ENCODE peak calls at places on chromosomes 3 and 15, in five cellular contexts. N is suprapubic skin; W is breast epithelium; A is CD4-positive, CD25-positive, alpha-beta regulatory T cell; Z is HepG2. D is an unnamed sample.
A peak's percentile ranks its signal among the peaks of the same experiment; 100 is the strongest.

GRCh38 chr3:32460031-32460749 is 42.5 kb downstream of the CMTM6 start:
- DNase-seq in N (no peak), W (no peak), A (peak; percentile 93), Z (no peak), D (no peak)

GRCh38 chr15:85035980-85036379 is 54.3 kb downstream of the PDE8A start:
- DNase-seq in N (no peak), W (no peak), A (no peak), Z (no peak), D (no peak)

GRCh38 chr3:196192036-196193001 is 18.9 kb downstream of the ZDHHC19 start:
- DNase-seq in N (no peak), W (no peak), A (peak; percentile 53), Z (peak; percentile 35), D (no peak)

GRCh38 chr15:89177633-89178306 is 43.6 kb downstream of the RLBP1 start:
- DNase-seq in N (no peak), W (no peak), A (peak; percentile 65), Z (peak; percentile 57), D (no peak)

GRCh38 chr15:101138913-101139880 is 112.7 kb downstream of the CHSY1 start:
- DNase-seq in N (no peak), W (no peak), A (no peak), Z (no peak), D (no peak)

GRCh38 chr3:174659516-174659915 is 199.6 kb upstream of the NAALADL2 start:
- DNase-seq in N (no peak), W (no peak), A (no peak), Z (no peak), D (no peak)

GRCh38 chr15:82371649-82372048 is 22.4 kb upstream of the GOLGA6L10 start:
- DNase-seq in N (no peak), W (no peak), A (no peak), Z (no peak), D (no peak)

GRCh38 chr3:11288786-11289637 is 16.8 kb downstream of the ATG7 start:
- DNase-seq in N (no peak), W (no peak), A (no peak), Z (peak; percentile 23), D (no peak)

GRCh38 chr3:139574026-139574947 is 34.7 kb upstream of the RBP1 start:
- DNase-seq in N (no peak), W (no peak), A (no peak), Z (no peak), D (no peak)

GRCh38 chr3:172140499-172141391 is 101.4 kb downstream of the FNDC3B start:
- DNase-seq in N (no peak), W (no peak), A (no peak), Z (peak; percentile 98), D (no peak)

GRCh38 chr3:49454898-49455681 is 15.0 kb upstream of the DAG1 start:
- DNase-seq in N (no peak), W (no peak), A (no peak), Z (no peak), D (no peak)

GRCh38 chr3:186452517-186452916 is 90.5 kb upstream of the DGKG start:
- DNase-seq in N (no peak), W (no peak), A (no peak), Z (no peak), D (no peak)

GRCh38 chr15:96043586-96044171 is 286.8 kb upstream of the NR2F2 start:
- DNase-seq in N (no peak), W (no peak), A (no peak), Z (no peak), D (no peak)

GRCh38 chr15:73325191-73325980 is 43.4 kb downstream of the HCN4 start:
- DNase-seq in N (no peak), W (no peak), A (no peak), Z (no peak), D (peak; percentile 59)

GRCh38 chr3:134647902-134648760 is 2.7 kb downstream of the KY start:
- DNase-seq in N (peak; percentile 41), W (no peak), A (no peak), Z (no peak), D (no peak)

GRCh38 chr15:22888120-22888859 is 49.8 kb downstream of the NIPA2 start:
- DNase-seq in N (no peak), W (no peak), A (no peak), Z (no peak), D (peak; percentile 22)

GRCh38 chr3:145088917-145089316 is 1072.1 kb downstream of the PLOD2 start:
- DNase-seq in N (no peak), W (no peak), A (no peak), Z (no peak), D (no peak)

GRCh38 chr15:79459666-79460065 is 27.5 kb downstream of the MINAR1 start:
- DNase-seq in N (no peak), W (no peak), A (no peak), Z (no peak), D (no peak)

GRCh38 chr15:66638377-66638776 is 63.7 kb upstream of the SMAD6 start:
- DNase-seq in N (no peak), W (no peak), A (no peak), Z (no peak), D (no peak)

GRCh38 chr3:50248387-50248786 is 12.4 kb downstream of the GNAI2 start:
- DNase-seq in N (no peak), W (no peak), A (no peak), Z (no peak), D (no peak)

GRCh38 chr15:33209575-33210519 is 15.3 kb upstream of the FMN1 start:
- DNase-seq in N (no peak), W (no peak), A (no peak), Z (no peak), D (no peak)

GRCh38 chr3:126179825-126180476 is 435 bp downstream of the ALDH1L1 start:
- DNase-seq in N (no peak), W (no peak), A (no peak), Z (peak; percentile 89), D (no peak)

GRCh38 chr15:82556315-82557035 is 16.2 kb upstream of the RPS17 start:
- DNase-seq in N (no peak), W (no peak), A (no peak), Z (no peak), D (no peak)

GRCh38 chr15:92033723-92034122 is 180.2 kb downstream of the SLCO3A1 start:
- DNase-seq in N (no peak), W (no peak), A (no peak), Z (no peak), D (no peak)

GRCh38 chr3:119177321-119177720 is 3.9 kb downstream of the UPK1B start:
- DNase-seq in N (no peak), W (no peak), A (no peak), Z (no peak), D (no peak)

GRCh38 chr3:119170821-119171220 is 2.6 kb upstream of the UPK1B start:
- DNase-seq in N (no peak), W (no peak), A (no peak), Z (no peak), D (no peak)

GRCh38 chr3:119176778-119177177 is 3.4 kb downstream of the UPK1B start:
- DNase-seq in N (no peak), W (no peak), A (no peak), Z (no peak), D (no peak)

GRCh38 chr3:119175869-119176756 is 2.7 kb downstream of the UPK1B start:
- DNase-seq in N (no peak), W (no peak), A (no peak), Z (no peak), D (no peak)

DNA sequence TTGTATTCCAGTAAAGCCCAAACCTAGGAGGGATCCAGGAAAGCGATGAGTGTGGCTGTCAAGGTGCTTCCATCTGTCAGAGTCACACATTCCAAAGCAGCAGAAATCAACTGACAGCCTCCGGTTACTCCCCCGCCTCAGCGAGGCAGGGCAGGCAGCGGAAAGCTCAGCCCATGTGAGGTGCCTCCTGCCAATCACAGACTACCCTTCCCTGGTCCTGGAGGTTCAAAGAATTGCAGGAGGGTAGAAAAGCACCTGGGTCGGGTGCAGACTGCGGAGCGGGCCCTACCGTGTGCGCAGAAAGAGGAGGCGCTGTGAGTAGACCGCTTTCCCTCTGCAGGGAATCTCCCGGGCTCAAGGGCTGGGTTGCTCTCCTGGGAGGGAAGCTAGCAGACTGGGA is at the start of gene UPK1B:
- DNase-seq in N (no peak), W (no peak), A (no peak), Z (no peak), D (no peak)
- H3K4me3 ChIP-seq in N (no peak within 1 kb of the TSS), W (no peak within 1 kb of the TSS), A (no peak within 1 kb of the TSS), Z (no peak within 1 kb of the TSS), D (no peak within 1 kb of the TSS)

DNA sequence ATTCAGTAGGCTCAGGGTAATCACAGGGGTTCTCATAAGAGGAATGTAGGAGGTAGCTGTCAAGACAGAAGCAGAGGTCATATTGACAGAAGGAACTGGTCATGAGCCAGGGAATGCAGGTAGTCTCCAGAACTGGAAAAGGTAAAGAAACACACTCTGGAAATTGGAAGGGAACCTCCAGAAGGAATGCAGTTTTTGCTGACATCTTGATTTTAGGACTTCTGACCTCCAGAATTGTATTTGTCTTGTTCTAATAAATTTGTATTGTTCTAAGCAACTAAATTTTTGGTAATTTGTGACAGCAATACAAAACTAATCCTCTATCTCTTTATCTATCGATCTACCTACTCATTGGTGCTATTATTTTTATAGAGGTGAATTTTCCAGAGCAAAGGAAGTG is 49.2 kb downstream of the OTOL1 start:
- DNase-seq in N (no peak), W (no peak), A (no peak), Z (no peak), D (no peak)
- H3K4me1 ChIP-seq in N (no peaks in the 10 kb centered on the region), W (no peaks in the 10 kb centered on the region), A (no peaks in the 10 kb centered on the region), Z (no peaks in the 10 kb centered on the region), D (no peaks in the 10 kb centered on the region)

DNA sequence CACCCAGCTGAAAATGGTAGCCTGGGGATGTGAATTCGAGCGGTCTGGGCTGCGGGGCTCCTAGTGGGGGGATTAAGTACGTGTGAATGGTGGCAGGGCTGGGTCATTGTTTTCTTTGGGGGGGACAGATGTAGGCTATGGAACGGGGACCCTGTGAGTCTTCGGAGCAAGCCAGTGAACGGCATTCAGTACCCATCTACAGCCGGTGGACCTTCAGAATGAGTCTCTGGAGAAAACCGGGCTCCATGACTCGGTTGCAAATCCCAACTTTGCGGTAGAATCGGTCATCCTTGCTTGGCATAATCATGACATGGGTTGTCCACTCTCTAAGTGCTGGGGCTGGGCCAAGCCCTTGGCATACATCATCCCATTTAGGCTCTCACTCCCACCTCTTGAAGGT is 7.2 kb upstream of the EOMES start:
- DNase-seq in N (no peak), W (no peak), A (no peak), Z (no peak), D (no peak)
- H3K27me3 ChIP-seq in N (peaks cover 83% of the 10 kb centered on the region), W (peaks cover 71% of the 10 kb centered on the region), A (peaks cover 65% of the 10 kb centered on the region), Z (peaks cover 62% of the 10 kb centered on the region), D (peaks cover 79% of the 10 kb centered on the region)

GRCh38 chr3:111919370-111920065 is 59.3 kb upstream of the ABHD10 start:
- DNase-seq in N (no peak), W (no peak), A (no peak), Z (no peak), D (no peak)

GRCh38 chr3:111917300-111917699 is 58.2 kb downstream of the PHLDB2 start:
- DNase-seq in N (no peak), W (no peak), A (no peak), Z (no peak), D (no peak)

GRCh38 chr3:111911446-111911845 is 52.4 kb downstream of the PHLDB2 start:
- DNase-seq in N (no peak), W (no peak), A (no peak), Z (no peak), D (no peak)

GRCh38 chr3:111913163-111913763 is 54.2 kb downstream of the PHLDB2 start:
- DNase-seq in N (no peak), W (no peak), A (no peak), Z (no peak), D (no peak)

DNA sequence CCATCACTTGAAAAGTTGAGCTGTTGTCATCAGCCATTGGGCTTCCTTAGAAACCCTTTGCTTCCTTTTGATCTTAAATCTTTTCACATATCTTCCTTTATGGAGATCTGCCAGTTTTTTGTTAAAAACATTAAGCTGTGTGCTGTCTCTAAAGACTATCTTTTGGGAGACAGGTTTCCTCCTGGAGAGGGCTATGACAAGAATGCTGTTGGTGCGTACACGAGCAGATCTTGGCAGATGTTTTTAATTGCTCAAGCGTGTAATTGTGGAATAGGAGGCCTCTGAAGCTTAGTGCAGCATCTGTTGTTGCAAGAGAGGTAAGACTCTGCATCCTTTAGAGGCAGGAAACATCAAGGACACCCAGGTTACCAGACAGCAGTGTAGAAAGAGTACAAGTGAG is 56.8 kb downstream of the PHLDB2 start:
- DNase-seq in N (no peak), W (no peak), A (no peak), Z (no peak), D (no peak)
- H3K4me3 ChIP-seq in N (no peak overlapping the region), W (no peak overlapping the region), A (no peak overlapping the region), Z (no peak overlapping the region), D (no peak overlapping the region)